ENCODE peak calls at places on chromosomes 4 and X, in five cellular contexts. I is GM13977, N is breast epithelium, J is ascending aorta, O is choroid plexus epithelial cell. A is an unnamed sample.
A peak's percentile ranks its signal among the peaks of the same experiment; 100 is the strongest.

GRCh38 chrX:2500681-2501151 is at the start of the genes DHRSX and ZBED1:
- DNase-seq in I (peak; percentile 93), N (no peak), J (no peak), O (no peak), A (no peak)

GRCh38 chr4:32631824-32632223 is 1911.7 kb downstream of the PCDH7 start:
- DNase-seq in I (no peak), N (no peak), J (no peak), O (no peak), A (no peak)

GRCh38 chr4:55312491-55313101 is 33.4 kb upstream of the SRD5A3 start:
- DNase-seq in I (peak; percentile 9), N (no peak), J (peak; percentile 63), O (peak; percentile 78), A (no peak)

GRCh38 chr4:71195932-71196331 is 142.9 kb upstream of the SLC4A4 start:
- DNase-seq in I (no peak), N (no peak), J (no peak), O (peak; percentile 14), A (no peak)

GRCh38 chr4:40178672-40179071 is 18.2 kb upstream of the RHOH start:
- DNase-seq in I (no peak), N (no peak), J (no peak), O (no peak), A (no peak)

GRCh38 chr4:187485676-187486075 is 509.9 kb upstream of the ZFP42 start:
- DNase-seq in I (no peak), N (no peak), J (no peak), O (no peak), A (no peak)

GRCh38 chr4:49516796-49517195 is 530.7 kb downstream of the CWH43 start:
- DNase-seq in I (no peak), N (no peak), J (no peak), O (no peak), A (no peak)

GRCh38 chrX:106898462-106898861 is 4.7 kb downstream of the RIPPLY1 start:
- DNase-seq in I (peak; percentile 38), N (no peak), J (no peak), O (peak; percentile 77), A (no peak)

GRCh38 chrX:27966492-27966891 is 14.8 kb downstream of the DCAF8L1 start:
- DNase-seq in I (no peak), N (no peak), J (no peak), O (no peak), A (no peak)

GRCh38 chr4:145681956-145682355 is 2.0 kb downstream of the C4orf51 start:
- DNase-seq in I (no peak), N (no peak), J (no peak), O (peak; percentile 9), A (no peak)

GRCh38 chr4:2059726-2060577 is 825 bp downstream of the NAT8L start:
- DNase-seq in I (peak; percentile 73), N (no peak), J (no peak), O (no peak), A (no peak)

GRCh38 chr4:945274-946102 is 13.2 kb downstream of the TMEM175 start:
- DNase-seq in I (no peak), N (no peak), J (no peak), O (peak; percentile 28), A (no peak)

GRCh38 chrX:150643271-150643670 is 49.9 kb upstream of the MTMR1 start:
- DNase-seq in I (no peak), N (no peak), J (no peak), O (peak; percentile 47), A (no peak)

GRCh38 chrX:154833746-154834274 is 652 bp downstream of the SMIM9 start:
- DNase-seq in I (no peak), N (no peak), J (no peak), O (no peak), A (no peak)
- TF ChIP-seq CTCF in I (no peak), N (no peak), J (no peak), O (no peak), A (no peak)

DNA sequence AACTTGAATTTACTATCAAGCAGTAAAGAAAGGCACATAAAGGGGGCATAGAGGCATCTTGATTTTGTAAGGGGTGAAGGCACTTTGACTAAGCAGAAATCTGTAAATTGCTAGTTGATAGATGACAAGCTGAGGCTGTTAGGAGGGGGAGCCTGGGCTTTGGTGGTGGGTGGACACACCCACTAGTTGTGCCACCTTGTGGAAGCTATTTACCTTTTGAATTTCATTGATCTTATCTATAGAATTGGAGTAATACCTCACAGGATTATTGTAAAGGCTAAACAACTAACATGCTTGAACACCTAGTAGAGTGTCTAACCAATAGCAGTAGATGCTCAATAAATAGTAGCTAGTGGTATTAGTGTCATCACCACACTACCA is 142.8 kb upstream of the KCNIP4 start:
- DNase-seq in I (no peak), N (no peak), J (no peak), O (no peak), A (no peak)
- TF ChIP-seq CTCF in I (no peak), N (no peak), J (no peak), O (no peak), A (no peak)

GRCh38 chr4:114780205-114780604 is 181.6 kb downstream of the UGT8 start:
- DNase-seq in I (no peak), N (no peak), J (no peak), O (peak; percentile 81), A (no peak)
- TF ChIP-seq CTCF in I (no peak), N (no peak), J (no peak), O (peak; percentile 72), A (no peak)

GRCh38 chr4:120008957-120009356 is 57.7 kb downstream of the MAD2L1 start:
- DNase-seq in I (no peak), N (no peak), J (no peak), O (no peak), A (no peak)
- TF ChIP-seq CTCF in I (no peak), N (no peak), J (no peak), O (no peak), A (no peak)

GRCh38 chrX:103488332-103488731 is 31.0 kb downstream of the RAB40A start:
- DNase-seq in I (no peak), N (no peak), J (no peak), O (no peak), A (no peak)
- TF ChIP-seq CTCF in I (peak; percentile 36), N (peak; percentile 9), J (peak; percentile 11), O (peak; percentile 60), A (no peak)

GRCh38 chr4:36411338-36411737 is 129.9 kb downstream of the DTHD1 start:
- DNase-seq in I (no peak), N (no peak), J (no peak), O (no peak), A (no peak)

GRCh38 chr4:36420111-36420679 is 138.8 kb downstream of the DTHD1 start:
- DNase-seq in I (no peak), N (no peak), J (no peak), O (no peak), A (no peak)

GRCh38 chr4:36414248-36414647 is 132.8 kb downstream of the DTHD1 start:
- DNase-seq in I (peak; percentile 26), N (no peak), J (no peak), O (no peak), A (no peak)
- TF ChIP-seq CTCF in I (peak; percentile 60), N (no peak), J (no peak), O (no peak), A (no peak)

GRCh38 chr4:140799686-140800225 is 43.6 kb upstream of the TBC1D9 start:
- DNase-seq in I (no peak), N (no peak), J (no peak), O (no peak), A (no peak)
- TF ChIP-seq CTCF in I (no peak), N (no peak), J (no peak), O (no peak), A (no peak)

GRCh38 chr4:101230806-101231426 is 116.4 kb downstream of the PPP3CA start:
- DNase-seq in I (no peak), N (no peak), J (no peak), O (no peak), A (no peak)
- TF ChIP-seq CTCF in I (no peak), N (no peak), J (no peak), O (peak; percentile 16), A (no peak)

GRCh38 chrX:37646254-37646653 is 39.3 kb upstream of the XK start:
- DNase-seq in I (no peak), N (no peak), J (no peak), O (peak; percentile 3), A (no peak)
- TF ChIP-seq CTCF in I (no peak), N (no peak), J (no peak), O (no peak), A (no peak)